ENCODE peak calls at places on chromosomes 2 and 18, in eight cellular contexts. One of them, this sample, is unnamed.

GRCh38 chr2:47249427-47249826 is 94.3 kb upstream of the STPG4 start:
- DNase-seq in T-helper 2 cell: no peak
- DNase-seq in CD4-positive, alpha-beta T cell: no peak
- DNase-seq in omental fat pad: no peak
- DNase-seq in stimulated activated naive B cell treated with anti-CD40 and anti-IgM and Interleukin-4, amounts not matched to agents 10 μg/mL and 1 μg/mL and 100 μg/mL, for 72 hours: no peak
- DNase-seq in T-cell: no peak
- DNase-seq in stimulated activated CD4-positive, alpha-beta T cell treated with anti-CD3 and anti-CD28 coated beads, Interleukin-4, amount 100 ng/mL, for 24 hours: no peak
- DNase-seq in fibroblast of pulmonary artery: no peak
- DNase-seq in this sample: no peak

GRCh38 chr2:54899576-54900200 is 150.6 kb downstream of the RTN4 start:
- DNase-seq in T-helper 2 cell: no peak
- DNase-seq in CD4-positive, alpha-beta T cell: no peak
- DNase-seq in omental fat pad: no peak
- DNase-seq in stimulated activated naive B cell treated with anti-CD40 and anti-IgM and Interleukin-4, amounts not matched to agents 10 μg/mL and 1 μg/mL and 100 μg/mL, for 72 hours: no peak
- DNase-seq in T-cell: no peak
- DNase-seq in stimulated activated CD4-positive, alpha-beta T cell treated with anti-CD3 and anti-CD28 coated beads, Interleukin-4, amount 100 ng/mL, for 24 hours: no peak
- DNase-seq in fibroblast of pulmonary artery: peak
- DNase-seq in this sample: peak

GRCh38 chr2:54088719-54089118 is 26.7 kb upstream of the ACYP2 start:
- DNase-seq in T-helper 2 cell: no peak
- DNase-seq in CD4-positive, alpha-beta T cell: no peak
- DNase-seq in omental fat pad: no peak
- DNase-seq in stimulated activated naive B cell treated with anti-CD40 and anti-IgM and Interleukin-4, amounts not matched to agents 10 μg/mL and 1 μg/mL and 100 μg/mL, for 72 hours: no peak
- DNase-seq in T-cell: no peak
- DNase-seq in stimulated activated CD4-positive, alpha-beta T cell treated with anti-CD3 and anti-CD28 coated beads, Interleukin-4, amount 100 ng/mL, for 24 hours: no peak
- DNase-seq in fibroblast of pulmonary artery: no peak
- DNase-seq in this sample: no peak

GRCh38 chr2:60366178-60366577 is 187.3 kb downstream of the BCL11A start:
- DNase-seq in T-helper 2 cell: no peak
- DNase-seq in CD4-positive, alpha-beta T cell: no peak
- DNase-seq in omental fat pad: no peak
- DNase-seq in stimulated activated naive B cell treated with anti-CD40 and anti-IgM and Interleukin-4, amounts not matched to agents 10 μg/mL and 1 μg/mL and 100 μg/mL, for 72 hours: no peak
- DNase-seq in T-cell: no peak
- DNase-seq in stimulated activated CD4-positive, alpha-beta T cell treated with anti-CD3 and anti-CD28 coated beads, Interleukin-4, amount 100 ng/mL, for 24 hours: no peak
- DNase-seq in fibroblast of pulmonary artery: no peak
- DNase-seq in this sample: no peak

GRCh38 chr18:68723539-68723938 is 8.6 kb upstream of the TMX3 start:
- DNase-seq in T-helper 2 cell: no peak
- DNase-seq in CD4-positive, alpha-beta T cell: no peak
- DNase-seq in omental fat pad: no peak
- DNase-seq in stimulated activated naive B cell treated with anti-CD40 and anti-IgM and Interleukin-4, amounts not matched to agents 10 μg/mL and 1 μg/mL and 100 μg/mL, for 72 hours: no peak
- DNase-seq in T-cell: no peak
- DNase-seq in stimulated activated CD4-positive, alpha-beta T cell treated with anti-CD3 and anti-CD28 coated beads, Interleukin-4, amount 100 ng/mL, for 24 hours: no peak
- DNase-seq in fibroblast of pulmonary artery: no peak
- DNase-seq in this sample: no peak

GRCh38 chr2:160429248-160430000 is 64.2 kb downstream of the RBMS1 start:
- DNase-seq in T-helper 2 cell: no peak
- DNase-seq in CD4-positive, alpha-beta T cell: no peak
- DNase-seq in omental fat pad: no peak
- DNase-seq in stimulated activated naive B cell treated with anti-CD40 and anti-IgM and Interleukin-4, amounts not matched to agents 10 μg/mL and 1 μg/mL and 100 μg/mL, for 72 hours: no peak
- DNase-seq in T-cell: no peak
- DNase-seq in stimulated activated CD4-positive, alpha-beta T cell treated with anti-CD3 and anti-CD28 coated beads, Interleukin-4, amount 100 ng/mL, for 24 hours: no peak
- DNase-seq in fibroblast of pulmonary artery: peak
- DNase-seq in this sample: no peak

GRCh38 chr18:24968233-24968775 is 383.7 kb downstream of the ZNF521 start:
- DNase-seq in T-helper 2 cell: no peak
- DNase-seq in CD4-positive, alpha-beta T cell: no peak
- DNase-seq in omental fat pad: no peak
- DNase-seq in stimulated activated naive B cell treated with anti-CD40 and anti-IgM and Interleukin-4, amounts not matched to agents 10 μg/mL and 1 μg/mL and 100 μg/mL, for 72 hours: no peak
- DNase-seq in T-cell: no peak
- DNase-seq in stimulated activated CD4-positive, alpha-beta T cell treated with anti-CD3 and anti-CD28 coated beads, Interleukin-4, amount 100 ng/mL, for 24 hours: no peak
- DNase-seq in fibroblast of pulmonary artery: no peak
- DNase-seq in this sample: no peak

GRCh38 chr18:9614401-9615279 is at the start of gene PPP4R1:
- DNase-seq in T-helper 2 cell: peak
- DNase-seq in CD4-positive, alpha-beta T cell: peak
- DNase-seq in omental fat pad: peak
- DNase-seq in stimulated activated naive B cell treated with anti-CD40 and anti-IgM and Interleukin-4, amounts not matched to agents 10 μg/mL and 1 μg/mL and 100 μg/mL, for 72 hours: peak
- DNase-seq in T-cell: peak
- DNase-seq in stimulated activated CD4-positive, alpha-beta T cell treated with anti-CD3 and anti-CD28 coated beads, Interleukin-4, amount 100 ng/mL, for 24 hours: peak
- DNase-seq in fibroblast of pulmonary artery: peak
- DNase-seq in this sample: no peak

GRCh38 chr18:66553824-66554223 is 50.1 kb downstream of the CDH19 start:
- DNase-seq in T-helper 2 cell: no peak
- DNase-seq in CD4-positive, alpha-beta T cell: no peak
- DNase-seq in omental fat pad: no peak
- DNase-seq in stimulated activated naive B cell treated with anti-CD40 and anti-IgM and Interleukin-4, amounts not matched to agents 10 μg/mL and 1 μg/mL and 100 μg/mL, for 72 hours: no peak
- DNase-seq in T-cell: no peak
- DNase-seq in stimulated activated CD4-positive, alpha-beta T cell treated with anti-CD3 and anti-CD28 coated beads, Interleukin-4, amount 100 ng/mL, for 24 hours: no peak
- DNase-seq in fibroblast of pulmonary artery: peak
- DNase-seq in this sample: no peak

GRCh38 chr2:178718283-178718682 is 88.9 kb downstream of the TTN start:
- DNase-seq in T-helper 2 cell: no peak
- DNase-seq in CD4-positive, alpha-beta T cell: no peak
- DNase-seq in omental fat pad: no peak
- DNase-seq in stimulated activated naive B cell treated with anti-CD40 and anti-IgM and Interleukin-4, amounts not matched to agents 10 μg/mL and 1 μg/mL and 100 μg/mL, for 72 hours: no peak
- DNase-seq in T-cell: no peak
- DNase-seq in stimulated activated CD4-positive, alpha-beta T cell treated with anti-CD3 and anti-CD28 coated beads, Interleukin-4, amount 100 ng/mL, for 24 hours: no peak
- DNase-seq in fibroblast of pulmonary artery: peak
- DNase-seq in this sample: no peak

GRCh38 chr18:63409301-63409700 is 13.0 kb downstream of the VPS4B start:
- DNase-seq in T-helper 2 cell: no peak
- DNase-seq in CD4-positive, alpha-beta T cell: no peak
- DNase-seq in omental fat pad: no peak
- DNase-seq in stimulated activated naive B cell treated with anti-CD40 and anti-IgM and Interleukin-4, amounts not matched to agents 10 μg/mL and 1 μg/mL and 100 μg/mL, for 72 hours: no peak
- DNase-seq in T-cell: no peak
- DNase-seq in stimulated activated CD4-positive, alpha-beta T cell treated with anti-CD3 and anti-CD28 coated beads, Interleukin-4, amount 100 ng/mL, for 24 hours: no peak
- DNase-seq in fibroblast of pulmonary artery: peak
- DNase-seq in this sample: peak

GRCh38 chr2:48144777-48145176 is 238.5 kb upstream of the FBXO11 start:
- DNase-seq in T-helper 2 cell: no peak
- DNase-seq in CD4-positive, alpha-beta T cell: no peak
- DNase-seq in omental fat pad: no peak
- DNase-seq in stimulated activated naive B cell treated with anti-CD40 and anti-IgM and Interleukin-4, amounts not matched to agents 10 μg/mL and 1 μg/mL and 100 μg/mL, for 72 hours: no peak
- DNase-seq in T-cell: no peak
- DNase-seq in stimulated activated CD4-positive, alpha-beta T cell treated with anti-CD3 and anti-CD28 coated beads, Interleukin-4, amount 100 ng/mL, for 24 hours: no peak
- DNase-seq in fibroblast of pulmonary artery: peak
- DNase-seq in this sample: no peak

GRCh38 chr2:216657086-216657855 is 24.1 kb downstream of the IGFBP2 start:
- DNase-seq in T-helper 2 cell: no peak
- DNase-seq in CD4-positive, alpha-beta T cell: no peak
- DNase-seq in omental fat pad: no peak
- DNase-seq in stimulated activated naive B cell treated with anti-CD40 and anti-IgM and Interleukin-4, amounts not matched to agents 10 μg/mL and 1 μg/mL and 100 μg/mL, for 72 hours: no peak
- DNase-seq in T-cell: no peak
- DNase-seq in stimulated activated CD4-positive, alpha-beta T cell treated with anti-CD3 and anti-CD28 coated beads, Interleukin-4, amount 100 ng/mL, for 24 hours: no peak
- DNase-seq in fibroblast of pulmonary artery: no peak
- DNase-seq in this sample: no peak

GRCh38 chr2:45275235-45275805 is 266.1 kb upstream of the SIX2 start:
- DNase-seq in T-helper 2 cell: no peak
- DNase-seq in CD4-positive, alpha-beta T cell: no peak
- DNase-seq in omental fat pad: no peak
- DNase-seq in stimulated activated naive B cell treated with anti-CD40 and anti-IgM and Interleukin-4, amounts not matched to agents 10 μg/mL and 1 μg/mL and 100 μg/mL, for 72 hours: no peak
- DNase-seq in T-cell: no peak
- DNase-seq in stimulated activated CD4-positive, alpha-beta T cell treated with anti-CD3 and anti-CD28 coated beads, Interleukin-4, amount 100 ng/mL, for 24 hours: no peak
- DNase-seq in fibroblast of pulmonary artery: peak
- DNase-seq in this sample: no peak

GRCh38 chr18:36744261-36744876 is 84.4 kb downstream of the TPGS2 start:
- DNase-seq in T-helper 2 cell: no peak
- DNase-seq in CD4-positive, alpha-beta T cell: no peak
- DNase-seq in omental fat pad: no peak
- DNase-seq in stimulated activated naive B cell treated with anti-CD40 and anti-IgM and Interleukin-4, amounts not matched to agents 10 μg/mL and 1 μg/mL and 100 μg/mL, for 72 hours: no peak
- DNase-seq in T-cell: no peak
- DNase-seq in stimulated activated CD4-positive, alpha-beta T cell treated with anti-CD3 and anti-CD28 coated beads, Interleukin-4, amount 100 ng/mL, for 24 hours: no peak
- DNase-seq in fibroblast of pulmonary artery: no peak
- DNase-seq in this sample: no peak

GRCh38 chr2:43136011-43136799 is 90.2 kb downstream of the ZFP36L2 start:
- DNase-seq in T-helper 2 cell: no peak
- DNase-seq in CD4-positive, alpha-beta T cell: no peak
- DNase-seq in omental fat pad: no peak
- DNase-seq in stimulated activated naive B cell treated with anti-CD40 and anti-IgM and Interleukin-4, amounts not matched to agents 10 μg/mL and 1 μg/mL and 100 μg/mL, for 72 hours: no peak
- DNase-seq in T-cell: no peak
- DNase-seq in stimulated activated CD4-positive, alpha-beta T cell treated with anti-CD3 and anti-CD28 coated beads, Interleukin-4, amount 100 ng/mL, for 24 hours: no peak
- DNase-seq in fibroblast of pulmonary artery: no peak
- DNase-seq in this sample: no peak

GRCh38 chr18:48023334-48024008 is 93.0 kb upstream of the SMAD2 start:
- DNase-seq in T-helper 2 cell: no peak
- DNase-seq in CD4-positive, alpha-beta T cell: no peak
- DNase-seq in omental fat pad: no peak
- DNase-seq in stimulated activated naive B cell treated with anti-CD40 and anti-IgM and Interleukin-4, amounts not matched to agents 10 μg/mL and 1 μg/mL and 100 μg/mL, for 72 hours: no peak
- DNase-seq in T-cell: no peak
- DNase-seq in stimulated activated CD4-positive, alpha-beta T cell treated with anti-CD3 and anti-CD28 coated beads, Interleukin-4, amount 100 ng/mL, for 24 hours: no peak
- DNase-seq in fibroblast of pulmonary artery: peak
- DNase-seq in this sample: no peak

GRCh38 chr2:33791625-33792024 is 192.5 kb upstream of the FAM98A start:
- DNase-seq in T-helper 2 cell: no peak
- DNase-seq in CD4-positive, alpha-beta T cell: no peak
- DNase-seq in omental fat pad: no peak
- DNase-seq in stimulated activated naive B cell treated with anti-CD40 and anti-IgM and Interleukin-4, amounts not matched to agents 10 μg/mL and 1 μg/mL and 100 μg/mL, for 72 hours: no peak
- DNase-seq in T-cell: no peak
- DNase-seq in stimulated activated CD4-positive, alpha-beta T cell treated with anti-CD3 and anti-CD28 coated beads, Interleukin-4, amount 100 ng/mL, for 24 hours: no peak
- DNase-seq in fibroblast of pulmonary artery: no peak
- DNase-seq in this sample: peak

This sample was measured in fibroblast of the conjunctiva.